ENCODE peak calls at places on chromosome 10, in five cellular contexts. D is naive thymus-derived CD8-positive, alpha-beta T cell; H is D341Med; X is ACHN; A is mucosa of gallbladder. Q is an unnamed sample.

GRCh38 chr10:96285331-96285752 is 14.0 kb upstream of the BLNK start:
- DNase-seq in D (no peak), H (no peak), X (no peak), A (no peak), Q (no peak)

GRCh38 chr10:6170638-6171037 is 32.1 kb upstream of the PFKFB3 start:
- DNase-seq in D (no peak), H (peak), X (no peak), A (no peak), Q (no peak)

GRCh38 chr10:63576501-63576900 is 55.3 kb downstream of the REEP3 start:
- DNase-seq in D (no peak), H (no peak), X (no peak), A (no peak), Q (no peak)

GRCh38 chr10:30070001-30070759 is 10.8 kb upstream of the JCAD start:
- DNase-seq in D (no peak), H (no peak), X (no peak), A (no peak), Q (no peak)

GRCh38 chr10:6958254-6958653 is 378.2 kb upstream of the PRKCQ start:
- DNase-seq in D (no peak), H (no peak), X (no peak), A (no peak), Q (no peak)

GRCh38 chr10:47458466-47459154 is 25.3 kb downstream of the ANXA8 start:
- DNase-seq in D (no peak), H (no peak), X (peak), A (no peak), Q (peak)

GRCh38 chr10:128871671-128872231 is 595.3 kb upstream of the MGMT start:
- DNase-seq in D (no peak), H (no peak), X (no peak), A (no peak), Q (no peak)

GRCh38 chr10:15504101-15504840 is 133.2 kb upstream of the FAM171A1 start:
- DNase-seq in D (no peak), H (no peak), X (no peak), A (no peak), Q (no peak)

GRCh38 chr10:70232155-70232858 is 922 bp downstream of the PPA1 start:
- DNase-seq in D (peak), H (no peak), X (peak), A (peak), Q (peak)

GRCh38 chr10:8321990-8322389 is 267.5 kb downstream of the GATA3 start:
- DNase-seq in D (no peak), H (no peak), X (no peak), A (no peak), Q (no peak)

GRCh38 chr10:47326927-47327330 is 4.7 kb downstream of the GDF2 start:
- DNase-seq in D (no peak), H (no peak), X (no peak), A (no peak), Q (no peak)

GRCh38 chr10:54139819-54140428 is 661.1 kb downstream of the PCDH15 start:
- DNase-seq in D (no peak), H (no peak), X (no peak), A (no peak), Q (no peak)

GRCh38 chr10:19500959-19501358 is 315.3 kb upstream of the PLXDC2 start:
- DNase-seq in D (no peak), H (no peak), X (no peak), A (no peak), Q (no peak)

GRCh38 chr10:118911361-118911760 is 118.2 kb upstream of the NANOS1 start:
- DNase-seq in D (no peak), H (no peak), X (peak), A (no peak), Q (no peak)

GRCh38 chr10:7589748-7590147 is 77.0 kb downstream of the ITIH5 start:
- DNase-seq in D (no peak), H (no peak), X (no peak), A (no peak), Q (no peak)

GRCh38 chr10:129467346-129468119 is 492 bp downstream of the MGMT start:
- DNase-seq in D (no peak), H (no peak), X (peak), A (no peak), Q (peak)

GRCh38 chr10:43048301-43049051 is 28.4 kb upstream of the RET start:
- DNase-seq in D (no peak), H (no peak), X (no peak), A (no peak), Q (no peak)

GRCh38 chr10:132062641-132063390 is 2.9 kb upstream of the JAKMIP3 start:
- DNase-seq in D (no peak), H (peak), X (no peak), A (no peak), Q (no peak)

GRCh38 chr10:21740989-21741388 is 207.0 kb downstream of the MLLT10 start:
- DNase-seq in D (no peak), H (no peak), X (no peak), A (no peak), Q (no peak)

GRCh38 chr10:86607674-86608073 is 46.7 kb upstream of the OPN4 start:
- DNase-seq in D (no peak), H (no peak), X (no peak), A (no peak), Q (no peak)

GRCh38 chr10:91887075-91887899 is 22.0 kb downstream of the FGFBP3 start:
- DNase-seq in D (no peak), H (no peak), X (peak), A (no peak), Q (peak)

GRCh38 chr10:114767589-114768393 is 53.8 kb upstream of the FHIP2A start:
- DNase-seq in D (no peak), H (peak), X (peak), A (no peak), Q (peak)

Q was measured in hepatocyte.